ENCODE peak calls at places on chromosomes 13 and 19, in four cellular contexts. P is breast epithelium, O is upper lobe of right lung, Q is heart right ventricle. W is an unnamed sample. For H3K36me3, the result is how much of the 10 kb centered on the place peaks cover.

GRCh38 chr13:20359335-20359734 is 127.2 kb upstream of the GJB6 start:
- DNase-seq in P (no peak), O (no peak), Q (no peak), W (no peak)

GRCh38 chr13:20814224-20814910 is 40.6 kb upstream of the EEF1AKMT1 start:
- DNase-seq in P (peak), O (peak), Q (peak), W (no peak)

GRCh38 chr13:21018220-21018619 is 43.2 kb downstream of the LATS2 start:
- DNase-seq in P (no peak), O (peak), Q (no peak), W (no peak)

GRCh38 chr19:49064768-49065611 is at the start of gene NTF4:
- DNase-seq in P (peak), O (no peak), Q (no peak), W (no peak)

GRCh38 chr19:8089664-8090601 is 37.4 kb downstream of the CCL25 start:
- DNase-seq in P (no peak), O (no peak), Q (no peak), W (no peak)

GRCh38 chr19:34345934-34346333 is 19.1 kb upstream of the GPI start:
- DNase-seq in P (no peak), O (peak), Q (peak), W (peak)

GRCh38 chr13:44397766-44398223 is 24.2 kb downstream of the SERP2 start:
- DNase-seq in P (no peak), O (no peak), Q (no peak), W (no peak)

GRCh38 chr13:112105244-112105681 is 38.3 kb downstream of the SOX1 start:
- DNase-seq in P (no peak), O (no peak), Q (no peak), W (no peak)

GRCh38 chr13:41833851-41834250 is 127.1 kb downstream of the VWA8 start:
- DNase-seq in P (no peak), O (no peak), Q (no peak), W (no peak)

GRCh38 chr19:35417713-35418534 is 30.1 kb upstream of the FFAR2 start:
- DNase-seq in P (no peak), O (no peak), Q (no peak), W (no peak)

GRCh38 chr19:53905787-53906186 is 3.3 kb upstream of the CACNG7 start:
- DNase-seq in P (no peak), O (no peak), Q (no peak), W (no peak)

GRCh38 chr13:27034678-27035111 is 136.9 kb downstream of the USP12 start:
- DNase-seq in P (no peak), O (no peak), Q (peak), W (no peak)

GRCh38 chr13:85040176-85040660 is 759.0 kb downstream of the SLITRK6 start:
- DNase-seq in P (no peak), O (no peak), Q (no peak), W (peak)

GRCh38 chr13:47930649-47931165 is 70.4 kb downstream of the SUCLA2 start:
- DNase-seq in P (no peak), O (no peak), Q (no peak), W (no peak)

GRCh38 chr19:49645592-49645991 is 3.6 kb downstream of the SCAF1 start:
- DNase-seq in P (no peak), O (no peak), Q (no peak), W (no peak)

GRCh38 chr19:51627491-51628138 is 2.6 kb downstream of the SIGLEC5 start:
- DNase-seq in P (no peak), O (no peak), Q (no peak), W (no peak)

GRCh38 chr13:65856464-65856863 is 1373.7 kb downstream of the PCDH9 start:
- DNase-seq in P (no peak), O (no peak), Q (no peak), W (no peak)

GRCh38 chr13:31204592-31204991 is 4.8 kb downstream of the B3GLCT start:
- DNase-seq in P (no peak), O (no peak), Q (no peak), W (no peak)

GRCh38 chr19:14333101-14333871 is 48.0 kb upstream of the ADGRE5 start:
- DNase-seq in P (no peak), O (no peak), Q (peak), W (no peak)

GRCh38 chr19:6229951-6230712 is 49.6 kb downstream of the MLLT1 start:
- DNase-seq in P (no peak), O (peak), Q (no peak), W (no peak)

GRCh38 chr19:413756-414420 is 4.9 kb upstream of the C2CD4C start:
- DNase-seq in P (no peak), O (peak), Q (no peak), W (no peak)

GRCh38 chr13:103349664-103350063 is 283.4 kb upstream of the SLC10A2 start:
- DNase-seq in P (no peak), O (no peak), Q (peak), W (no peak)

DNA sequence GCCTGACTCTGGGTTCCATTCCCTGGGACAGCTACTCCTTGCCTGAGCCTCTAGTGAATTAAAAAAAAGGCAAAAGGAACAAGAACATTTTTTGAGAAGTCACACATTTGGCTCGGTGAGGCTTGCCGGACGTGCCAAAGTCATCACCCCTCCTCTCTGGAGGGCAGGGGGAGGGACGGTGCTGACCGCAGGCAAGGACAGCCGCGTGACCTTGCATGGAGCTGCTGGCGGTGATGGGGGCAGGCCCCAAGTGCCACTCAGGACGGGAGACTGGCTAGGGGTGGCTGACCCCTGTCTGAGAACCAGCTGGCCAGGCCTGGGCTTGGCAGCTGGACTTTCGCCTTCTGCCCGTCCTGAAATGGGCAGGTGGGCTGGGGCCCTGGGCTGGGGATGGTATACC is 26.4 kb downstream of the MAP2K2 start:
- DNase-seq in P (no peak), O (no peak), Q (peak), W (no peak)
- H3K36me3 ChIP-seq in P (under half), O (half or more), Q (half or more), W (under half)

GRCh38 chr19:19276386-19276785 is 3.3 kb upstream of the TM6SF2 start:
- DNase-seq in P (no peak), O (no peak), Q (no peak), W (no peak)
- H3K36me3 ChIP-seq in P (under half), O (under half), Q (half or more), W (under half)

DNA sequence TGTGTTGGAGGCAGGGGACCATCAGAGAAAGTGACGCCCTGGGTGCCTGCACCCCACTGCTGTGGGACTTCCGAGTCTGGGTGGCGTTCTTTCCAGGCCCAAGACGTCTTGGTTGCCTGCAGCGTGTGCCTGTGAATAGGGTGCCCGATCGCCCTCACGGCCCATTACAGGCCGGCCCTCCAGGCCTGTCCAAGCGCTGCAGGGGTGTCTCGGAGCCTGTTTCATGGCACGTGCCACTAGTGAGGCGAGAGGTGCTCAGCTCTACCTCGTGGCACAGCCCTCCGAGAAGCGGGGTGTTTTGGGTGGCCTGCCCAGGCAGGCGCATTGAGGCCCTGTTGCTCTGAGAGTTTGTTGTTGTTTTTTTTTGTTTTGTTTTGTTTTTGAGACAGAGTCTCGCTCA is 30.1 kb downstream of the DOT1L start:
- DNase-seq in P (no peak), O (no peak), Q (no peak), W (no peak)
- H3K36me3 ChIP-seq in P (under half), O (half or more), Q (half or more), W (under half)

DNA sequence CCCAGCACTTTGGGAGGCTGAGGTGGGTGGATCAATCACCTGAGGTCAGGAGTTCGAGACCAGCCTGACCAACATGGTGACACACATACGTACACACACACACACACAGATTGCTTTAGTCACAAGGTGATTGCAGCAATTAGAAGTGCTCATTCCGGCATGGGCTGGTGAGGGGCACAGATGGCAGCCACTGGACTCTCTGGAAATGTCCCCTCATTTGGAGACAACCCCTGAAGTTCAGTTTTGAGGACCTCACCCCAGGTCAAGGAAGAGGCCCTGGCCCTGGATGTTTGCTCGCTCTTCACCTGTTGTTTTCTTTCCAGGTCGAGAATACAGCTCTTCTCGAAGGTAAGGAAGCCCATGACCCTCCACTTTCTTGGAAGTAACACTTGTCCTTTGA is 6.1 kb downstream of the ZNF296 start:
- DNase-seq in P (no peak), O (no peak), Q (no peak), W (no peak)
- H3K36me3 ChIP-seq in P (under half), O (half or more), Q (half or more), W (under half)

GRCh38 chr19:46728208-46728607 is 11.3 kb upstream of the PRKD2 start:
- DNase-seq in P (no peak), O (no peak), Q (peak), W (no peak)
- H3K36me3 ChIP-seq in P (under half), O (half or more), Q (half or more), W (half or more)